ENCODE peak calls at places on chromosomes 6 and 20, in nine cellular contexts. P is HuH-7, O is WTC11, V is astrocyte of the spinal cord, U is LoVo, S is A673, K is mucosa of descending colon, D is dermis microvascular lymphatic vessel endothelial cell, M is AG08395. T is an unnamed sample.

GRCh38 chr6:155424201-155424600 is 31.4 kb downstream of the NOX3 start:
- DNase-seq in O (no peak), M (no peak), K (no peak), V (no peak), S (no peak), P (no peak), U (no peak), D (no peak), T (no peak)

GRCh38 chr6:2404211-2404929 is 159.0 kb upstream of the GMDS start:
- DNase-seq in M (no peak), U (no peak), V (no peak), S (no peak), P (no peak), K (no peak), D (no peak), O (no peak), T (no peak)

GRCh38 chr20:19809487-19809886 is 51.4 kb downstream of the RIN2 start:
- DNase-seq in P (no peak), V (peak; percentile 25), M (no peak), O (no peak), U (no peak), S (peak; percentile 64), K (no peak), D (no peak), T (no peak)

GRCh38 chr20:41213150-41213820 is 75.9 kb downstream of the PLCG1 start:
- DNase-seq in U (no peak), O (no peak), K (no peak), P (no peak), V (peak; percentile 46), S (no peak), D (no peak), M (peak; percentile 48), T (no peak)

GRCh38 chr6:33592595-33593413 is 12.7 kb upstream of the BAK1 start:
- DNase-seq in V (no peak), K (peak; percentile 82), O (peak; percentile 84), D (no peak), S (no peak), U (no peak), M (no peak), P (no peak), T (no peak)

GRCh38 chr6:4069199-4069598 is 9.7 kb downstream of the FAM217A start:
- DNase-seq in M (no peak), D (no peak), P (no peak), U (no peak), O (no peak), K (no peak), S (no peak), V (no peak), T (no peak)

GRCh38 chr20:9068896-9069663 is at the start of gene PLCB4:
- DNase-seq in O (peak; percentile 62), S (peak; percentile 56), M (peak; percentile 35), V (peak; percentile 36), U (peak; percentile 69), D (peak; percentile 7), K (peak; percentile 83), P (peak; percentile 40), T (peak; percentile 57)

GRCh38 chr6:134702279-134702678 is 247.6 kb downstream of the ALDH8A1 start:
- DNase-seq in M (no peak), U (no peak), P (no peak), K (no peak), D (no peak), S (no peak), O (no peak), V (no peak), T (no peak)

GRCh38 chr6:117449549-117450439 is 24.1 kb upstream of the ROS1 start:
- DNase-seq in U (peak; percentile 61), D (peak; percentile 68), K (no peak), V (peak; percentile 88), O (peak; percentile 33), P (peak; percentile 20), M (peak; percentile 33), S (peak; percentile 78), T (no peak)

GRCh38 chr6:35596448-35597442 is 84.0 kb upstream of the TULP1 start:
- DNase-seq in P (no peak), O (no peak), V (peak; percentile 94), S (peak; percentile 90), U (peak; percentile 8), M (peak; percentile 62), K (no peak), D (peak; percentile 45), T (no peak)

GRCh38 chr6:4637691-4638433 is 138.3 kb upstream of the CDYL start:
- DNase-seq in V (peak; percentile 82), O (no peak), P (no peak), U (no peak), S (no peak), K (no peak), M (peak; percentile 67), D (no peak), T (no peak)

GRCh38 chr20:21397341-21398108 is at the start of gene NKX2-4:
- DNase-seq in P (no peak), O (peak; percentile 50), K (no peak), D (no peak), U (no peak), V (no peak), M (no peak), S (peak; percentile 14), T (no peak)

GRCh38 chr6:118985123-118985830 is 50.3 kb upstream of the MCM9 start:
- DNase-seq in V (no peak), M (no peak), S (no peak), K (no peak), P (no peak), U (no peak), D (no peak), O (no peak), T (no peak)

GRCh38 chr6:161233986-161234620 is 39.8 kb downstream of the AGPAT4 start:
- DNase-seq in D (no peak), S (peak; percentile 82), M (peak; percentile 85), P (no peak), K (peak; percentile 36), V (peak; percentile 93), U (no peak), O (no peak), T (no peak)

GRCh38 chr6:122931916-122932315 is 64.1 kb upstream of the CLVS2 start:
- DNase-seq in K (no peak), D (no peak), M (no peak), U (no peak), O (no peak), V (no peak), P (no peak), S (no peak), T (no peak)

GRCh38 chr20:12255571-12255970 is 337.9 kb downstream of the BTBD3 start:
- DNase-seq in M (no peak), D (no peak), V (no peak), K (no peak), O (no peak), S (no peak), U (no peak), P (no peak), T (no peak)

GRCh38 chr6:161080263-161080970 is 88.8 kb downstream of the MAP3K4 start:
- DNase-seq in U (no peak), K (no peak), M (no peak), S (no peak), O (no peak), P (no peak), D (no peak), V (no peak), T (no peak)

GRCh38 chr6:134714679-134715078 is 235.2 kb downstream of the ALDH8A1 start:
- DNase-seq in D (no peak), K (no peak), S (no peak), M (no peak), P (no peak), U (peak; percentile 60), V (peak; percentile 34), O (no peak), T (no peak)

GRCh38 chr20:18857640-18858039 is 44.1 kb downstream of the SCP2D1 start:
- DNase-seq in M (peak; percentile 17), D (no peak), S (peak; percentile 15), P (no peak), O (no peak), K (no peak), U (no peak), V (no peak), T (no peak)

GRCh38 chr6:29834564-29835436 is 7.2 kb downstream of the HLA-G start:
- DNase-seq in S (peak; percentile 33), O (peak; percentile 82), P (peak; percentile 32), M (peak; percentile 20), V (peak; percentile 3), K (peak; percentile 56), D (no peak), U (peak; percentile 20), T (no peak)

GRCh38 chr6:22145294-22145693 is 151.5 kb downstream of the PRL start:
- DNase-seq in U (no peak), S (no peak), V (no peak), K (no peak), M (no peak), D (no peak), P (no peak), O (no peak), T (no peak)

T was measured in 8988T.